ENCODE peak calls at places on chromosomes 7 and 10, in four cellular contexts. One of them, this sample, is unnamed.

GRCh38 chr7:151038951-151039849 is 9.1 kb upstream of the ASIC3 start:
- DNase-seq in fibroblast of mammary gland: peak
- DNase-seq in NCI-H146: peak
- DNase-seq in anterior cingulate cortex: no peak
- DNase-seq in this sample: peak

GRCh38 chr10:42827201-42827600 is 44.6 kb downstream of the BMS1 start:
- DNase-seq in fibroblast of mammary gland: no peak
- DNase-seq in NCI-H146: no peak
- DNase-seq in anterior cingulate cortex: no peak
- DNase-seq in this sample: no peak

GRCh38 chr10:116307450-116307849 is 16.8 kb upstream of the CCDC172 start:
- DNase-seq in fibroblast of mammary gland: no peak
- DNase-seq in NCI-H146: no peak
- DNase-seq in anterior cingulate cortex: no peak
- DNase-seq in this sample: no peak

GRCh38 chr10:86942441-86943315 is 14.7 kb downstream of the MMRN2 start:
- DNase-seq in fibroblast of mammary gland: no peak
- DNase-seq in NCI-H146: no peak
- DNase-seq in anterior cingulate cortex: no peak
- DNase-seq in this sample: peak

GRCh38 chr10:115665549-115665948 is 572.4 kb downstream of the ATRNL1 start:
- DNase-seq in fibroblast of mammary gland: peak
- DNase-seq in NCI-H146: no peak
- DNase-seq in anterior cingulate cortex: no peak
- DNase-seq in this sample: peak

GRCh38 chr7:97418312-97418711 is 300.8 kb downstream of the SDHAF3 start:
- DNase-seq in fibroblast of mammary gland: no peak
- DNase-seq in NCI-H146: no peak
- DNase-seq in anterior cingulate cortex: no peak
- DNase-seq in this sample: peak

GRCh38 chr10:100743626-100744135 is 1.7 kb upstream of the PAX2 start:
- DNase-seq in fibroblast of mammary gland: peak
- DNase-seq in NCI-H146: peak
- DNase-seq in anterior cingulate cortex: peak
- DNase-seq in this sample: peak

GRCh38 chr10:71766717-71767419 is 6.5 kb downstream of the VSIR start:
- DNase-seq in fibroblast of mammary gland: peak
- DNase-seq in NCI-H146: peak
- DNase-seq in anterior cingulate cortex: no peak
- DNase-seq in this sample: no peak

GRCh38 chr10:92692085-92692671 is 2.4 kb downstream of the HHEX start:
- DNase-seq in fibroblast of mammary gland: no peak
- DNase-seq in NCI-H146: no peak
- DNase-seq in anterior cingulate cortex: no peak
- DNase-seq in this sample: no peak

GRCh38 chr7:94414481-94414880 is 19.8 kb downstream of the COL1A2 start:
- DNase-seq in fibroblast of mammary gland: peak
- DNase-seq in NCI-H146: peak
- DNase-seq in anterior cingulate cortex: no peak
- DNase-seq in this sample: peak

GRCh38 chr7:27185013-27185707 is at the start of gene HOXA11:
- DNase-seq in fibroblast of mammary gland: peak
- DNase-seq in NCI-H146: peak
- DNase-seq in anterior cingulate cortex: no peak
- DNase-seq in this sample: peak

GRCh38 chr10:114634607-114634974 is 23.5 kb downstream of the ABLIM1 start:
- DNase-seq in fibroblast of mammary gland: peak
- DNase-seq in NCI-H146: no peak
- DNase-seq in anterior cingulate cortex: peak
- DNase-seq in this sample: no peak

GRCh38 chr7:867001-867405 is 9.4 kb upstream of the GET4 start:
- DNase-seq in fibroblast of mammary gland: peak
- DNase-seq in NCI-H146: no peak
- DNase-seq in anterior cingulate cortex: no peak
- DNase-seq in this sample: no peak

GRCh38 chr7:21365866-21366624 is 61.8 kb upstream of the SP4 start:
- DNase-seq in fibroblast of mammary gland: peak
- DNase-seq in NCI-H146: peak
- DNase-seq in anterior cingulate cortex: no peak
- DNase-seq in this sample: peak

GRCh38 chr7:30276203-30276900 is 8.0 kb upstream of the ZNRF2 start:
- DNase-seq in fibroblast of mammary gland: peak
- DNase-seq in NCI-H146: peak
- DNase-seq in anterior cingulate cortex: peak
- DNase-seq in this sample: peak

GRCh38 chr10:84076540-84077195 is 62.6 kb upstream of the GHITM start:
- DNase-seq in fibroblast of mammary gland: peak
- DNase-seq in NCI-H146: no peak
- DNase-seq in anterior cingulate cortex: no peak
- DNase-seq in this sample: peak

GRCh38 chr7:50729962-50730361 is 52.7 kb downstream of the GRB10 start:
- DNase-seq in fibroblast of mammary gland: peak
- DNase-seq in NCI-H146: no peak
- DNase-seq in anterior cingulate cortex: no peak
- DNase-seq in this sample: no peak

GRCh38 chr7:98514211-98515150 is 102.6 kb upstream of the NPTX2 start:
- DNase-seq in fibroblast of mammary gland: no peak
- DNase-seq in NCI-H146: no peak
- DNase-seq in anterior cingulate cortex: no peak
- DNase-seq in this sample: no peak

GRCh38 chr10:95416973-95417372 is 126.2 kb upstream of the PDLIM1 start:
- DNase-seq in fibroblast of mammary gland: no peak
- DNase-seq in NCI-H146: no peak
- DNase-seq in anterior cingulate cortex: no peak
- DNase-seq in this sample: no peak

GRCh38 chr7:136947347-136947746 is 78.9 kb downstream of the CHRM2 start:
- DNase-seq in fibroblast of mammary gland: peak
- DNase-seq in NCI-H146: no peak
- DNase-seq in anterior cingulate cortex: no peak
- DNase-seq in this sample: no peak

GRCh38 chr7:27198871-27199801 is 755 bp downstream of the HOXA13 start:
- DNase-seq in fibroblast of mammary gland: no peak
- DNase-seq in NCI-H146: no peak
- DNase-seq in anterior cingulate cortex: no peak
- DNase-seq in this sample: peak

GRCh38 chr7:41942468-41943097 is 239.7 kb upstream of the INHBA start:
- DNase-seq in fibroblast of mammary gland: peak
- DNase-seq in NCI-H146: no peak
- DNase-seq in anterior cingulate cortex: no peak
- DNase-seq in this sample: peak

GRCh38 chr10:77582710-77583115 is 54.9 kb downstream of the KCNMA1 start:
- DNase-seq in fibroblast of mammary gland: peak
- DNase-seq in NCI-H146: no peak
- DNase-seq in anterior cingulate cortex: no peak
- DNase-seq in this sample: peak

GRCh38 chr7:141369422-141369821 is 181.8 kb upstream of the AGK start:
- DNase-seq in fibroblast of mammary gland: no peak
- DNase-seq in NCI-H146: no peak
- DNase-seq in anterior cingulate cortex: peak
- DNase-seq in this sample: no peak

GRCh38 chr7:139867847-139868246 is 38.8 kb downstream of the TBXAS1 start:
- DNase-seq in fibroblast of mammary gland: no peak
- DNase-seq in NCI-H146: no peak
- DNase-seq in anterior cingulate cortex: no peak
- DNase-seq in this sample: peak

This sample was measured in DMS53.